ENCODE peak calls at places on chromosomes 3 and 15, in nine cellular contexts. V is fibroblast of mammary gland; I is choroid plexus epithelial cell; A is activated CD4-positive, alpha-beta T cell treated with anti-CD3 and anti-CD28 coated beads for 4 hours; Z is posterior cingulate gyrus; J is activated T-cell treated with anti-CD3 and anti-CD28 coated beads, Interleukin-2, amount 50 U/mL, for 24 hours; S is esophagus squamous epithelium; F is AG10803; N is H1. Y is an unnamed sample.
A peak's percentile ranks its signal among the peaks of the same experiment; 100 is the strongest.

GRCh38 chr3:124063168-124063909 is 71.4 kb upstream of the ROPN1 start:
- DNase-seq in V (peak; percentile 47), I (peak; percentile 45), A (no peak), Z (peak; percentile 11), J (no peak), S (no peak), F (peak; percentile 72), N (no peak), Y (no peak)

GRCh38 chr3:11720220-11721113 is 76.8 kb upstream of the VGLL4 start:
- DNase-seq in V (peak; percentile 48), I (peak; percentile 81), A (peak; percentile 48), Z (peak; percentile 63), J (peak; percentile 73), S (no peak), F (peak; percentile 90), N (peak; percentile 69), Y (peak; percentile 53)

GRCh38 chr15:96349034-96349932 is 18.8 kb downstream of the NR2F2 start:
- DNase-seq in V (peak; percentile 17), I (peak; percentile 48), A (no peak), Z (no peak), J (no peak), S (no peak), F (no peak), N (no peak), Y (no peak)

GRCh38 chr15:69253156-69253555 is 45.6 kb upstream of the PAQR5 start:
- DNase-seq in V (peak; percentile 93), I (peak; percentile 80), A (no peak), Z (peak; percentile 48), J (no peak), S (no peak), F (peak; percentile 57), N (no peak), Y (no peak)

GRCh38 chr3:169552533-169552932 is 111.0 kb downstream of the MECOM start:
- DNase-seq in V (no peak), I (no peak), A (no peak), Z (no peak), J (no peak), S (no peak), F (no peak), N (no peak), Y (no peak)

GRCh38 chr15:60370105-60370803 is 27.5 kb downstream of the ANXA2 start:
- DNase-seq in V (peak; percentile 72), I (peak; percentile 71), A (no peak), Z (no peak), J (no peak), S (no peak), F (no peak), N (no peak), Y (no peak)

GRCh38 chr3:156976933-156977332 is 150.8 kb downstream of the LEKR1 start:
- DNase-seq in V (no peak), I (no peak), A (no peak), Z (no peak), J (no peak), S (no peak), F (no peak), N (no peak), Y (no peak)

GRCh38 chr3:139948898-139949297 is 13.9 kb downstream of the CLSTN2 start:
- DNase-seq in V (no peak), I (no peak), A (no peak), Z (no peak), J (no peak), S (no peak), F (no peak), N (no peak), Y (no peak)

GRCh38 chr15:98649996-98650870 is 1.9 kb downstream of the IGF1R start:
- DNase-seq in V (peak; percentile 49), I (peak; percentile 26), A (peak; percentile 41), Z (no peak), J (peak; percentile 67), S (no peak), F (peak; percentile 41), N (no peak), Y (no peak)

GRCh38 chr3:90010341-90010740 is 902.9 kb downstream of the EPHA3 start:
- DNase-seq in V (peak; percentile 63), I (peak; percentile 84), A (no peak), Z (no peak), J (no peak), S (no peak), F (no peak), N (no peak), Y (no peak)

GRCh38 chr15:48936666-48937065 is 27.1 kb downstream of the SHC4 start:
- DNase-seq in V (peak; percentile 58), I (peak; percentile 86), A (no peak), Z (no peak), J (no peak), S (no peak), F (peak; percentile 92), N (no peak), Y (no peak)

GRCh38 chr3:177887475-177887874 is 648.8 kb upstream of the KCNMB2 start:
- DNase-seq in V (no peak), I (no peak), A (no peak), Z (no peak), J (no peak), S (no peak), F (no peak), N (no peak), Y (no peak)

GRCh38 chr15:55917881-55918296 is 75.5 kb downstream of the NEDD4 start:
- DNase-seq in V (peak; percentile 93), I (peak; percentile 96), A (peak; percentile 9), Z (no peak), J (no peak), S (no peak), F (peak; percentile 86), N (no peak), Y (no peak)

GRCh38 chr15:31867536-31868442 is 162.5 kb upstream of the CHRNA7 start:
- DNase-seq in V (peak; percentile 56), I (peak; percentile 58), A (peak; percentile 44), Z (peak; percentile 56), J (peak; percentile 71), S (no peak), F (peak; percentile 44), N (peak; percentile 79), Y (peak; percentile 1)

GRCh38 chr15:34737379-34737928 is 17.3 kb downstream of the GJD2 start:
- DNase-seq in V (no peak), I (no peak), A (no peak), Z (peak; percentile 49), J (no peak), S (no peak), F (peak; percentile 51), N (no peak), Y (no peak)

GRCh38 chr3:82087958-82088357 is 326.5 kb upstream of the GBE1 start:
- DNase-seq in V (peak; percentile 81), I (peak; percentile 90), A (no peak), Z (no peak), J (no peak), S (no peak), F (peak; percentile 87), N (no peak), Y (no peak)

GRCh38 chr3:48428088-48428862 is 1.6 kb downstream of the PLXNB1 start:
- DNase-seq in V (no peak), I (no peak), A (no peak), Z (no peak), J (no peak), S (no peak), F (no peak), N (peak; percentile 73), Y (no peak)

GRCh38 chr15:40336129-40337122 is 4.3 kb downstream of the CCDC9B start:
- DNase-seq in V (no peak), I (no peak), A (no peak), Z (no peak), J (no peak), S (no peak), F (no peak), N (peak; percentile 81), Y (peak; percentile 29)

GRCh38 chr3:24018784-24019570 is 73.9 kb downstream of the NR1D2 start:
- DNase-seq in V (no peak), I (no peak), A (no peak), Z (no peak), J (no peak), S (no peak), F (no peak), N (no peak), Y (no peak)

GRCh38 chr3:113222412-113223086 is 11.2 kb downstream of the BOC start:
- DNase-seq in V (no peak), I (no peak), A (no peak), Z (no peak), J (no peak), S (no peak), F (no peak), N (no peak), Y (peak; percentile 86)

GRCh38 chr3:162546910-162547309 is 1050.3 kb downstream of the OTOL1 start:
- DNase-seq in V (peak; percentile 11), I (no peak), A (no peak), Z (no peak), J (no peak), S (no peak), F (no peak), N (no peak), Y (no peak)

GRCh38 chr15:69810441-69811071 is 287.2 kb downstream of the TLE3 start:
- DNase-seq in V (no peak), I (peak; percentile 57), A (no peak), Z (no peak), J (no peak), S (no peak), F (no peak), N (no peak), Y (no peak)

GRCh38 chr3:62028236-62028635 is 345.1 kb downstream of the FEZF2 start:
- DNase-seq in V (no peak), I (no peak), A (no peak), Z (no peak), J (no peak), S (no peak), F (no peak), N (no peak), Y (no peak)

GRCh38 chr15:85276508-85276907 is 103.9 kb upstream of the AKAP13 start:
- DNase-seq in V (no peak), I (no peak), A (no peak), Z (no peak), J (no peak), S (no peak), F (no peak), N (no peak), Y (no peak)

GRCh38 chr15:73336756-73337155 is 32.0 kb downstream of the HCN4 start:
- DNase-seq in V (no peak), I (no peak), A (no peak), Z (no peak), J (no peak), S (no peak), F (no peak), N (no peak), Y (no peak)

GRCh38 chr3:111768571-111769100 is 90.4 kb upstream of the PHLDB2 start:
- DNase-seq in V (peak; percentile 98), I (peak; percentile 84), A (no peak), Z (no peak), J (no peak), S (no peak), F (peak; percentile 92), N (no peak), Y (no peak)

GRCh38 chr15:72375501-72375845 is 341 bp downstream of the HEXA start:
- DNase-seq in V (no peak), I (no peak), A (peak; percentile 47), Z (no peak), J (no peak), S (peak; percentile 45), F (no peak), N (no peak), Y (no peak)

GRCh38 chr3:127448671-127449070 is 141.9 kb downstream of the TPRA1 start:
- DNase-seq in V (no peak), I (no peak), A (no peak), Z (no peak), J (peak; percentile 12), S (no peak), F (no peak), N (no peak), Y (no peak)

GRCh38 chr15:39752991-39753390 is 29.6 kb downstream of the FSIP1 start:
- DNase-seq in V (no peak), I (no peak), A (no peak), Z (no peak), J (no peak), S (no peak), F (peak; percentile 35), N (no peak), Y (no peak)

GRCh38 chr3:194009892-194010533 is 125.9 kb upstream of the HES1 start:
- DNase-seq in V (no peak), I (no peak), A (no peak), Z (peak; percentile 14), J (no peak), S (no peak), F (no peak), N (no peak), Y (peak; percentile 46)

GRCh38 chr3:50627407-50628051 is 10.6 kb downstream of the MAPKAPK3 start:
- DNase-seq in V (peak; percentile 89), I (peak; percentile 62), A (peak; percentile 24), Z (peak; percentile 65), J (peak; percentile 37), S (no peak), F (peak; percentile 73), N (no peak), Y (no peak)